ENCODE peak calls at places on chromosomes 11 and 22, in six cellular contexts. X is fibroblast of lung, H is esophagus squamous epithelium, L is body of pancreas, B is transverse colon, W is IMR-90. E is an unnamed sample. For H3K4me1, the result is how much of the 10 kb centered on the place peaks cover.

GRCh38 chr11:27385245-27385644 is 22.2 kb upstream of the CCDC34 start:
- DNase-seq in W (peak), L (no peak), B (no peak), H (no peak), X (peak), E (peak)

GRCh38 chr11:47946682-47947575 is 33.4 kb upstream of the PTPRJ start:
- DNase-seq in H (no peak), W (peak), X (peak), L (peak), B (peak), E (peak)

GRCh38 chr22:39765029-39765428 is 128.5 kb downstream of the ENTHD1 start:
- DNase-seq in L (no peak), W (no peak), B (no peak), H (no peak), X (no peak), E (no peak)

GRCh38 chr11:131504199-131504949 is 134.0 kb downstream of the NTM start:
- DNase-seq in L (no peak), X (no peak), W (no peak), B (no peak), H (no peak), E (no peak)

GRCh38 chr22:36734171-36735058 is 30.9 kb upstream of the CACNG2 start:
- DNase-seq in H (no peak), W (peak), L (peak), B (no peak), X (peak), E (no peak)

GRCh38 chr22:26550498-26551033 is 38.3 kb upstream of the TFIP11 start:
- DNase-seq in H (no peak), X (peak), B (no peak), L (peak), W (peak), E (no peak)

GRCh38 chr22:32331918-32332725 is 25.5 kb upstream of the RFPL3 start:
- DNase-seq in X (no peak), B (peak), H (no peak), L (peak), W (no peak), E (no peak)

GRCh38 chr11:10770626-10771254 is 19.7 kb downstream of the CTR9 start:
- DNase-seq in H (no peak), B (peak), X (peak), W (peak), L (peak), E (no peak)

GRCh38 chr11:65501005-65501529 is 2.2 kb downstream of the MALAT1 start:
- DNase-seq in W (peak), B (no peak), L (no peak), X (no peak), H (no peak), E (no peak)

GRCh38 chr11:103920449-103920848 is 116.0 kb upstream of the DDI1 start:
- DNase-seq in H (no peak), L (no peak), X (peak), B (no peak), W (peak), E (peak)

GRCh38 chr11:110573411-110573810 is 138.8 kb downstream of the ARHGAP20 start:
- DNase-seq in L (no peak), B (no peak), H (no peak), X (no peak), W (no peak), E (no peak)

GRCh38 chr11:45053736-45054446 is 92.5 kb upstream of the PRDM11 start:
- DNase-seq in X (no peak), B (no peak), W (no peak), H (no peak), L (no peak), E (no peak)

GRCh38 chr11:47714554-47715081 is 551 bp downstream of the AGBL2 start:
- DNase-seq in W (no peak), B (peak), L (no peak), H (no peak), X (peak), E (no peak)

GRCh38 chr11:20035701-20036601 is 124.3 kb downstream of the DBX1 start:
- DNase-seq in X (peak), H (no peak), W (peak), L (no peak), B (no peak), E (peak)
- H3K4me1 ChIP-seq in X (under half), H (under half), W (under half), L (under half), B (under half), E (under half)

DNA sequence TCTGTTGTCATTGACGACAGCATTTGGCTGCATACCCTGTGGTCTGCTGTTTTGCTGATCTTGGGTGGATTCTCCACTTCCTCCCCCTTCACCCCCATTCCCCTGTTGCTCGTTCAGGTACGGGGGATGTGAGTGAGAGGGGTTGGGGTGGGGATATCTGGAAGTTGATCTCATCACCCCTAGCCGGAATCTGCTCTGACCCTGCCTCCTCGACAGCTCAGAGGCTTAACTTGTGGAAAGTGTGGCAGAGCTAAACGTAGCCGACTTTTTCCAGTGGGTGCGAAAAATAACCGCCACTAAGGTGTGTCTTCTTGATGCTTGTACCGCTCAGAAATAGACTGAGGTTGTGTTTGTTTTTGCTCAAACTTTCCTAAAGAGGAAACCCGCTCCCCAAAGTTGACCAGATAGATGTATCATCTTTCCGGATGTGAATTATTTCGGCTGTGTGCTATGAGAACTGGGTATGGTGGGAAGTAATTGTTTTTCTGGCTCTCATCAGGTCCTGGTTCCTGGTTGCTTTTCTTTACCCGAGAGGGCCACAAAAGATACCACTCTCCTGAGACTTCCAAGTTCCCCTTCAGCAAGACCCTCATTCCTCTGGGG is 6.6 kb downstream of the ZBTB16 start:
- DNase-seq in L (no peak), B (no peak), X (no peak), H (no peak), W (no peak), E (no peak)
- H3K27ac ChIP-seq in L (no peak), B (no peak), X (no peak), H (no peak), W (no peak), E (no peak)

GRCh38 chr11:958101-958500 is 32.4 kb downstream of the AP2A2 start:
- DNase-seq in H (no peak), L (no peak), W (no peak), B (no peak), X (no peak), E (no peak)

GRCh38 chr11:957201-957920 is 31.7 kb downstream of the AP2A2 start:
- DNase-seq in L (no peak), W (no peak), H (no peak), B (no peak), X (no peak), E (no peak)

GRCh38 chr11:953513-953912 is 27.8 kb downstream of the AP2A2 start:
- DNase-seq in H (no peak), B (no peak), W (no peak), L (no peak), X (no peak), E (no peak)

GRCh38 chr11:954392-955144 is 28.9 kb downstream of the AP2A2 start:
- DNase-seq in H (no peak), X (no peak), L (no peak), W (no peak), B (no peak), E (no peak)

GRCh38 chr11:955154-956049 is 29.7 kb downstream of the AP2A2 start:
- DNase-seq in B (peak), L (no peak), X (no peak), H (no peak), W (no peak), E (no peak)
- H3K4me1 ChIP-seq in B (under half), L (half or more), X (under half), H (under half), W (under half), E (under half)

GRCh38 chr11:119470316-119471266 is 47.6 kb upstream of the THY1 start:
- DNase-seq in X (peak), L (no peak), B (no peak), W (peak), H (no peak), E (peak)
- H3K27ac ChIP-seq in X (peak), L (no peak), B (peak), W (peak), H (peak), E (no peak)

DNA sequence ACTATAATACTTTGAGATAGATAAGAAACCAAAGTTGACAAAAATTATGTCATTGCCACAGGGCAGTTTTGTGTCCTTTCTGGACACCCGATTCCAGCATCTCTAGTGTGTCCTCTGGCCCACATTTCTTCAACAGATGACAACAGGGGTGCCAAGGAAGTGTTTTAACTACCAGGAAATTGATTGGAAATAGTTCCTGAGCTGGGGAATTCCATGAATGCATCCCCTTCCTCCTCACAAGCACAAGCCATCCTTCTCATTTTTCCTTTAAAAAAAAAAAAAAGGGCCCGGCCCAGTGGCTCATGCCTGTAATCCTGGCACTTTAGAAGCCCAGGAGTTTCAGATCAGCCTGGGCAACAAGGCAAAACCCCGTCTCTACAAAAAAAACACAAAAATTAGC is 690 bp upstream of the B3GAT3 start:
- DNase-seq in L (no peak), W (no peak), X (no peak), B (no peak), H (no peak), E (no peak)
- H3K4me1 ChIP-seq in L (under half), W (under half), X (under half), B (under half), H (under half), E (under half)

DNA sequence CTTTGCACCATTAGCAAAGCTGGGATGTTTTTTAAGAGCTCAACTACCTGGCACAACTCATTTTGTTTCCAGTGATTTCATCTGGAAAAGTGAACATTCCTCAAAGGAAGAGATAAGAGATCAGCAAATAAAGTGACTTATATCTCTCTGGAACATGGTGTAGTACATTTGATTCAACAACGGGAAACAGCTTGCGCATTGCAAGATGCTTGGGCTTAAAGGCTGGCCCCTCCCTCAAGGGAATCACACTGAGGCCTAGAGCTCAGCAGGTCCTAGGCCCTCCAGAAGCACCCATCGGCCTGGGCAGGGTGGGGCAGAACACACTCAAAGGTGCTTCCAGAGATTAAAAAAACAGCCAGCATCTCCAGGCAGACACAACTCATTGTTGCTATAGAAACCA is 69.0 kb upstream of the ARFGAP3 start:
- DNase-seq in W (no peak), H (no peak), L (no peak), X (no peak), B (no peak), E (no peak)
- H3K27ac ChIP-seq in W (no peak), H (peak), L (peak), X (no peak), B (peak), E (no peak)

GRCh38 chr11:35104655-35105054 is 34.3 kb upstream of the CD44 start:
- DNase-seq in X (no peak), L (no peak), B (no peak), H (no peak), W (no peak), E (no peak)
- H3K4me1 ChIP-seq in X (under half), L (under half), B (under half), H (under half), W (under half), E (under half)